ENCODE peak calls at places on chromosomes 11 and 22, in four cellular contexts. E is HFFc6, J is epithelial cell of esophagus, U is AG20443. P is an unnamed sample.

GRCh38 chr11:114738954-114739353 is 60.6 kb downstream of the NXPE2 start:
- DNase-seq in U (peak), J (peak), E (no peak), P (no peak)

GRCh38 chr22:38758276-38758945 is 2.6 kb upstream of the SUN2 start:
- DNase-seq in U (no peak), E (no peak), J (no peak), P (peak)

GRCh38 chr22:23826510-23827350 is 12.1 kb downstream of the DERL3 start:
- DNase-seq in J (no peak), E (peak), U (peak), P (no peak)

GRCh38 chr11:69508974-69509373 is 27.5 kb downstream of the LINC01488 start:
- DNase-seq in J (no peak), U (no peak), E (no peak), P (no peak)

GRCh38 chr22:44664149-44664548 is 37.9 kb upstream of the PRR5 start:
- DNase-seq in E (peak), J (no peak), U (peak), P (peak)

GRCh38 chr22:39414377-39414776 is 14.8 kb downstream of the TAB1 start:
- DNase-seq in J (peak), U (no peak), E (no peak), P (no peak)

GRCh38 chr11:65859812-65860277 is 388 bp upstream of the MUS81 start:
- DNase-seq in E (no peak), J (no peak), U (no peak), P (no peak)

GRCh38 chr11:66317322-66317765 is 500 bp upstream of the CD248 start:
- DNase-seq in U (peak), E (peak), J (no peak), P (no peak)

GRCh38 chr11:110491577-110492352 is 62.0 kb downstream of the FDX1 start:
- DNase-seq in E (no peak), U (no peak), J (no peak), P (no peak)

GRCh38 chr11:32987851-32988250 is 27.8 kb upstream of the DEPDC7 start:
- DNase-seq in E (no peak), U (no peak), J (peak), P (no peak)

GRCh38 chr11:131766637-131767036 is 396.2 kb downstream of the NTM start:
- DNase-seq in E (no peak), U (no peak), J (no peak), P (no peak)

GRCh38 chr11:59891781-59892181 is 13.2 kb downstream of the OOSP3 start:
- DNase-seq in U (no peak), E (no peak), J (no peak), P (no peak)

GRCh38 chr11:101444164-101444563 is 139.6 kb downstream of the TRPC6 start:
- DNase-seq in J (peak), E (no peak), U (no peak), P (no peak)

GRCh38 chr11:6612816-6613136 is 760 bp upstream of the TAF10 start:
- DNase-seq in J (no peak), U (no peak), E (no peak), P (no peak)

GRCh38 chr22:40237241-40237640 is 59.5 kb downstream of the TNRC6B start:
- DNase-seq in E (no peak), U (no peak), J (no peak), P (no peak)